ENCODE peak calls at places on chromosomes 13 and 19, in ten cellular contexts. One of them, this sample, is unnamed.

GRCh38 chr13:51821666-51822065 is 17.7 kb upstream of the DHRS12 start:
- DNase-seq in HTR-8/SVneo: no peak
- DNase-seq in cardiac muscle cell: no peak
- DNase-seq in colonic mucosa: no peak
- DNase-seq in cerebellar cortex: peak
- DNase-seq in RCC 7860: no peak
- DNase-seq in prostate gland: no peak
- DNase-seq in H54: no peak
- DNase-seq in NCI-H2081: no peak
- DNase-seq in stimulated activated CD4-positive, alpha-beta T cell treated with anti-CD3 and anti-CD28 coated beads, Interleukin-1b, Interleukin-23, amount 100 ng/mL, for 48 hours: no peak
- DNase-seq in this sample: no peak

GRCh38 chr19:35476149-35476548 is 14.1 kb downstream of the KRTDAP start:
- DNase-seq in HTR-8/SVneo: no peak
- DNase-seq in prostate gland: no peak
- DNase-seq in cardiac muscle cell: no peak
- DNase-seq in cerebellar cortex: no peak
- DNase-seq in NCI-H2081: no peak
- DNase-seq in RCC 7860: no peak
- DNase-seq in colonic mucosa: no peak
- DNase-seq in stimulated activated CD4-positive, alpha-beta T cell treated with anti-CD3 and anti-CD28 coated beads, Interleukin-1b, Interleukin-23, amount 100 ng/mL, for 48 hours: peak
- DNase-seq in H54: no peak
- DNase-seq in this sample: no peak

GRCh38 chr19:28500982-28501633 is 711.8 kb downstream of the UQCRFS1 start:
- DNase-seq in RCC 7860: no peak
- DNase-seq in NCI-H2081: no peak
- DNase-seq in cardiac muscle cell: no peak
- DNase-seq in colonic mucosa: no peak
- DNase-seq in cerebellar cortex: no peak
- DNase-seq in prostate gland: no peak
- DNase-seq in stimulated activated CD4-positive, alpha-beta T cell treated with anti-CD3 and anti-CD28 coated beads, Interleukin-1b, Interleukin-23, amount 100 ng/mL, for 48 hours: no peak
- DNase-seq in HTR-8/SVneo: no peak
- DNase-seq in H54: no peak
- DNase-seq in this sample: peak

GRCh38 chr13:47114030-47114429 is 217.2 kb upstream of the HTR2A start:
- DNase-seq in NCI-H2081: no peak
- DNase-seq in colonic mucosa: no peak
- DNase-seq in cerebellar cortex: no peak
- DNase-seq in RCC 7860: no peak
- DNase-seq in H54: no peak
- DNase-seq in HTR-8/SVneo: no peak
- DNase-seq in prostate gland: no peak
- DNase-seq in stimulated activated CD4-positive, alpha-beta T cell treated with anti-CD3 and anti-CD28 coated beads, Interleukin-1b, Interleukin-23, amount 100 ng/mL, for 48 hours: no peak
- DNase-seq in cardiac muscle cell: no peak
- DNase-seq in this sample: no peak

GRCh38 chr13:21738636-21739035 is 67.8 kb downstream of the FGF9 start:
- DNase-seq in cardiac muscle cell: no peak
- DNase-seq in cerebellar cortex: no peak
- DNase-seq in HTR-8/SVneo: no peak
- DNase-seq in prostate gland: no peak
- DNase-seq in RCC 7860: no peak
- DNase-seq in colonic mucosa: no peak
- DNase-seq in NCI-H2081: peak
- DNase-seq in stimulated activated CD4-positive, alpha-beta T cell treated with anti-CD3 and anti-CD28 coated beads, Interleukin-1b, Interleukin-23, amount 100 ng/mL, for 48 hours: no peak
- DNase-seq in H54: no peak
- DNase-seq in this sample: no peak

GRCh38 chr13:73657821-73658540 is 476.2 kb downstream of the KLF12 start:
- DNase-seq in cardiac muscle cell: no peak
- DNase-seq in stimulated activated CD4-positive, alpha-beta T cell treated with anti-CD3 and anti-CD28 coated beads, Interleukin-1b, Interleukin-23, amount 100 ng/mL, for 48 hours: no peak
- DNase-seq in RCC 7860: no peak
- DNase-seq in prostate gland: no peak
- DNase-seq in H54: no peak
- DNase-seq in HTR-8/SVneo: no peak
- DNase-seq in colonic mucosa: peak
- DNase-seq in cerebellar cortex: peak
- DNase-seq in NCI-H2081: peak
- DNase-seq in this sample: no peak

GRCh38 chr13:44767257-44767656 is 191.1 kb upstream of the TSC22D1 start:
- DNase-seq in HTR-8/SVneo: no peak
- DNase-seq in H54: no peak
- DNase-seq in NCI-H2081: no peak
- DNase-seq in cerebellar cortex: no peak
- DNase-seq in cardiac muscle cell: peak
- DNase-seq in RCC 7860: no peak
- DNase-seq in stimulated activated CD4-positive, alpha-beta T cell treated with anti-CD3 and anti-CD28 coated beads, Interleukin-1b, Interleukin-23, amount 100 ng/mL, for 48 hours: no peak
- DNase-seq in prostate gland: no peak
- DNase-seq in colonic mucosa: no peak
- DNase-seq in this sample: no peak

GRCh38 chr19:49222011-49222410 is 64.4 kb downstream of the TRPM4 start:
- DNase-seq in stimulated activated CD4-positive, alpha-beta T cell treated with anti-CD3 and anti-CD28 coated beads, Interleukin-1b, Interleukin-23, amount 100 ng/mL, for 48 hours: no peak
- DNase-seq in HTR-8/SVneo: no peak
- DNase-seq in colonic mucosa: no peak
- DNase-seq in cerebellar cortex: no peak
- DNase-seq in H54: no peak
- DNase-seq in RCC 7860: no peak
- DNase-seq in prostate gland: no peak
- DNase-seq in NCI-H2081: no peak
- DNase-seq in cardiac muscle cell: no peak
- DNase-seq in this sample: no peak

GRCh38 chr13:65553328-65553727 is 1676.8 kb downstream of the PCDH9 start:
- DNase-seq in NCI-H2081: no peak
- DNase-seq in cerebellar cortex: no peak
- DNase-seq in cardiac muscle cell: no peak
- DNase-seq in RCC 7860: no peak
- DNase-seq in HTR-8/SVneo: no peak
- DNase-seq in colonic mucosa: no peak
- DNase-seq in prostate gland: no peak
- DNase-seq in H54: no peak
- DNase-seq in stimulated activated CD4-positive, alpha-beta T cell treated with anti-CD3 and anti-CD28 coated beads, Interleukin-1b, Interleukin-23, amount 100 ng/mL, for 48 hours: no peak
- DNase-seq in this sample: no peak

GRCh38 chr13:24693862-24694471 is 13.8 kb downstream of the ATP12A start:
- DNase-seq in prostate gland: peak
- DNase-seq in colonic mucosa: peak
- DNase-seq in RCC 7860: peak
- DNase-seq in stimulated activated CD4-positive, alpha-beta T cell treated with anti-CD3 and anti-CD28 coated beads, Interleukin-1b, Interleukin-23, amount 100 ng/mL, for 48 hours: peak
- DNase-seq in cerebellar cortex: peak
- DNase-seq in HTR-8/SVneo: peak
- DNase-seq in H54: peak
- DNase-seq in NCI-H2081: peak
- DNase-seq in cardiac muscle cell: peak
- DNase-seq in this sample: peak

GRCh38 chr13:27334774-27335490 is 64.3 kb downstream of the RASL11A start:
- DNase-seq in prostate gland: no peak
- DNase-seq in stimulated activated CD4-positive, alpha-beta T cell treated with anti-CD3 and anti-CD28 coated beads, Interleukin-1b, Interleukin-23, amount 100 ng/mL, for 48 hours: no peak
- DNase-seq in NCI-H2081: peak
- DNase-seq in HTR-8/SVneo: no peak
- DNase-seq in cerebellar cortex: no peak
- DNase-seq in cardiac muscle cell: no peak
- DNase-seq in RCC 7860: no peak
- DNase-seq in H54: no peak
- DNase-seq in colonic mucosa: no peak
- DNase-seq in this sample: no peak

GRCh38 chr13:112835344-112835743 is 133.7 kb upstream of the MCF2L start:
- DNase-seq in cerebellar cortex: no peak
- DNase-seq in NCI-H2081: no peak
- DNase-seq in prostate gland: no peak
- DNase-seq in cardiac muscle cell: no peak
- DNase-seq in H54: no peak
- DNase-seq in HTR-8/SVneo: no peak
- DNase-seq in stimulated activated CD4-positive, alpha-beta T cell treated with anti-CD3 and anti-CD28 coated beads, Interleukin-1b, Interleukin-23, amount 100 ng/mL, for 48 hours: no peak
- DNase-seq in colonic mucosa: no peak
- DNase-seq in RCC 7860: no peak
- DNase-seq in this sample: no peak

GRCh38 chr19:52602931-52603330 is 32.8 kb downstream of the ZNF701 start:
- DNase-seq in NCI-H2081: no peak
- DNase-seq in H54: no peak
- DNase-seq in RCC 7860: no peak
- DNase-seq in cardiac muscle cell: no peak
- DNase-seq in prostate gland: no peak
- DNase-seq in stimulated activated CD4-positive, alpha-beta T cell treated with anti-CD3 and anti-CD28 coated beads, Interleukin-1b, Interleukin-23, amount 100 ng/mL, for 48 hours: no peak
- DNase-seq in cerebellar cortex: no peak
- DNase-seq in colonic mucosa: no peak
- DNase-seq in HTR-8/SVneo: no peak
- DNase-seq in this sample: no peak

GRCh38 chr13:41213316-41213715 is 18.9 kb upstream of the KBTBD7 start:
- DNase-seq in NCI-H2081: no peak
- DNase-seq in HTR-8/SVneo: no peak
- DNase-seq in H54: no peak
- DNase-seq in RCC 7860: no peak
- DNase-seq in colonic mucosa: no peak
- DNase-seq in stimulated activated CD4-positive, alpha-beta T cell treated with anti-CD3 and anti-CD28 coated beads, Interleukin-1b, Interleukin-23, amount 100 ng/mL, for 48 hours: no peak
- DNase-seq in prostate gland: no peak
- DNase-seq in cardiac muscle cell: no peak
- DNase-seq in cerebellar cortex: no peak
- DNase-seq in this sample: no peak

GRCh38 chr19:14476307-14476662 is 1.1 kb upstream of the PTGER1 start:
- DNase-seq in stimulated activated CD4-positive, alpha-beta T cell treated with anti-CD3 and anti-CD28 coated beads, Interleukin-1b, Interleukin-23, amount 100 ng/mL, for 48 hours: no peak
- DNase-seq in NCI-H2081: no peak
- DNase-seq in RCC 7860: no peak
- DNase-seq in cerebellar cortex: no peak
- DNase-seq in colonic mucosa: no peak
- DNase-seq in cardiac muscle cell: no peak
- DNase-seq in HTR-8/SVneo: no peak
- DNase-seq in H54: no peak
- DNase-seq in prostate gland: no peak
- DNase-seq in this sample: no peak

GRCh38 chr19:49692102-49692599 is 1.2 kb downstream of the CPT1C start:
- DNase-seq in HTR-8/SVneo: no peak
- DNase-seq in prostate gland: no peak
- DNase-seq in colonic mucosa: no peak
- DNase-seq in stimulated activated CD4-positive, alpha-beta T cell treated with anti-CD3 and anti-CD28 coated beads, Interleukin-1b, Interleukin-23, amount 100 ng/mL, for 48 hours: no peak
- DNase-seq in cardiac muscle cell: no peak
- DNase-seq in H54: no peak
- DNase-seq in RCC 7860: no peak
- DNase-seq in cerebellar cortex: peak
- DNase-seq in NCI-H2081: no peak
- DNase-seq in this sample: no peak

GRCh38 chr13:72527333-72527732 is 200.1 kb downstream of the MZT1 start:
- DNase-seq in cerebellar cortex: no peak
- DNase-seq in NCI-H2081: peak
- DNase-seq in RCC 7860: no peak
- DNase-seq in prostate gland: no peak
- DNase-seq in stimulated activated CD4-positive, alpha-beta T cell treated with anti-CD3 and anti-CD28 coated beads, Interleukin-1b, Interleukin-23, amount 100 ng/mL, for 48 hours: no peak
- DNase-seq in colonic mucosa: no peak
- DNase-seq in cardiac muscle cell: no peak
- DNase-seq in HTR-8/SVneo: no peak
- DNase-seq in H54: no peak
- DNase-seq in this sample: no peak

GRCh38 chr19:54141356-54141755 is 3.8 kb downstream of the CNOT3 start:
- DNase-seq in stimulated activated CD4-positive, alpha-beta T cell treated with anti-CD3 and anti-CD28 coated beads, Interleukin-1b, Interleukin-23, amount 100 ng/mL, for 48 hours: no peak
- DNase-seq in cardiac muscle cell: no peak
- DNase-seq in RCC 7860: no peak
- DNase-seq in colonic mucosa: no peak
- DNase-seq in HTR-8/SVneo: no peak
- DNase-seq in cerebellar cortex: no peak
- DNase-seq in NCI-H2081: no peak
- DNase-seq in H54: no peak
- DNase-seq in prostate gland: no peak
- DNase-seq in this sample: no peak

GRCh38 chr13:89227356-89227755 is 1556.2 kb downstream of the SLITRK5 start:
- DNase-seq in prostate gland: no peak
- DNase-seq in RCC 7860: no peak
- DNase-seq in H54: no peak
- DNase-seq in cardiac muscle cell: no peak
- DNase-seq in NCI-H2081: peak
- DNase-seq in cerebellar cortex: no peak
- DNase-seq in stimulated activated CD4-positive, alpha-beta T cell treated with anti-CD3 and anti-CD28 coated beads, Interleukin-1b, Interleukin-23, amount 100 ng/mL, for 48 hours: no peak
- DNase-seq in colonic mucosa: no peak
- DNase-seq in HTR-8/SVneo: peak
- DNase-seq in this sample: no peak

GRCh38 chr13:99614465-99614885 is 113.2 kb downstream of the TM9SF2 start:
- DNase-seq in NCI-H2081: peak
- DNase-seq in RCC 7860: peak
- DNase-seq in colonic mucosa: no peak
- DNase-seq in stimulated activated CD4-positive, alpha-beta T cell treated with anti-CD3 and anti-CD28 coated beads, Interleukin-1b, Interleukin-23, amount 100 ng/mL, for 48 hours: no peak
- DNase-seq in prostate gland: peak
- DNase-seq in cerebellar cortex: peak
- DNase-seq in H54: peak
- DNase-seq in cardiac muscle cell: no peak
- DNase-seq in HTR-8/SVneo: peak
- DNase-seq in this sample: peak

GRCh38 chr19:45769821-45770191 is 754 bp upstream of the SIX5 start:
- DNase-seq in prostate gland: peak
- DNase-seq in NCI-H2081: no peak
- DNase-seq in cerebellar cortex: peak
- DNase-seq in cardiac muscle cell: no peak
- DNase-seq in stimulated activated CD4-positive, alpha-beta T cell treated with anti-CD3 and anti-CD28 coated beads, Interleukin-1b, Interleukin-23, amount 100 ng/mL, for 48 hours: peak
- DNase-seq in RCC 7860: peak
- DNase-seq in HTR-8/SVneo: no peak
- DNase-seq in H54: no peak
- DNase-seq in colonic mucosa: peak
- DNase-seq in this sample: no peak

GRCh38 chr19:8702350-8702749 is 3.8 kb upstream of the ACTL9 start:
- DNase-seq in RCC 7860: no peak
- DNase-seq in prostate gland: no peak
- DNase-seq in H54: no peak
- DNase-seq in NCI-H2081: no peak
- DNase-seq in cerebellar cortex: no peak
- DNase-seq in HTR-8/SVneo: no peak
- DNase-seq in cardiac muscle cell: no peak
- DNase-seq in stimulated activated CD4-positive, alpha-beta T cell treated with anti-CD3 and anti-CD28 coated beads, Interleukin-1b, Interleukin-23, amount 100 ng/mL, for 48 hours: peak
- DNase-seq in colonic mucosa: no peak
- DNase-seq in this sample: peak